ENCODE peak calls at places on chromosomes 4 and X, in five cellular contexts. One of them, this sample, is unnamed.
A peak's percentile ranks its signal among the peaks of the same experiment; 100 is the strongest.

GRCh38 chrX:149152941-149153340 is 352.2 kb downstream of the IDS start:
- DNase-seq in dorsolateral prefrontal cortex: no peak
- DNase-seq in fibroblast of pulmonary artery: peak; percentile 35
- DNase-seq in ascending aorta: no peak
- DNase-seq in AG10803: no peak
- DNase-seq in this sample: no peak

GRCh38 chr4:54224960-54225670 is 4.0 kb upstream of the PDGFRA start:
- DNase-seq in ascending aorta: no peak
- DNase-seq in dorsolateral prefrontal cortex: no peak
- DNase-seq in fibroblast of pulmonary artery: no peak
- DNase-seq in AG10803: no peak
- DNase-seq in this sample: no peak

GRCh38 chr4:16684083-16684482 is 214.4 kb downstream of the LDB2 start:
- DNase-seq in dorsolateral prefrontal cortex: no peak
- DNase-seq in ascending aorta: no peak
- DNase-seq in AG10803: peak; percentile 60
- DNase-seq in fibroblast of pulmonary artery: peak; percentile 95
- DNase-seq in this sample: peak; percentile 89

GRCh38 chr4:128709268-128709667 is 100.2 kb upstream of the JADE1 start:
- DNase-seq in ascending aorta: no peak
- DNase-seq in dorsolateral prefrontal cortex: no peak
- DNase-seq in AG10803: no peak
- DNase-seq in fibroblast of pulmonary artery: no peak
- DNase-seq in this sample: no peak

GRCh38 chr4:8290701-8290970 is 21.1 kb downstream of the HTRA3 start:
- DNase-seq in dorsolateral prefrontal cortex: no peak
- DNase-seq in fibroblast of pulmonary artery: no peak
- DNase-seq in AG10803: no peak
- DNase-seq in ascending aorta: peak; percentile 45
- DNase-seq in this sample: no peak

GRCh38 chr4:73589887-73590801 is 30.1 kb downstream of the RASSF6 start:
- DNase-seq in AG10803: no peak
- DNase-seq in ascending aorta: no peak
- DNase-seq in fibroblast of pulmonary artery: peak; percentile 27
- DNase-seq in dorsolateral prefrontal cortex: no peak
- DNase-seq in this sample: peak; percentile 22

GRCh38 chrX:38664285-38664684 is 102.9 kb downstream of the TSPAN7 start:
- DNase-seq in dorsolateral prefrontal cortex: no peak
- DNase-seq in fibroblast of pulmonary artery: peak; percentile 52
- DNase-seq in AG10803: peak; percentile 36
- DNase-seq in ascending aorta: no peak
- DNase-seq in this sample: peak; percentile 40

GRCh38 chr4:144906181-144906895 is 191.7 kb downstream of the ANAPC10 start:
- DNase-seq in ascending aorta: no peak
- DNase-seq in AG10803: no peak
- DNase-seq in dorsolateral prefrontal cortex: no peak
- DNase-seq in fibroblast of pulmonary artery: peak; percentile 75
- DNase-seq in this sample: peak; percentile 42

GRCh38 chr4:130026185-130026584 is 930.2 kb downstream of the C4orf33 start:
- DNase-seq in fibroblast of pulmonary artery: no peak
- DNase-seq in ascending aorta: no peak
- DNase-seq in AG10803: no peak
- DNase-seq in dorsolateral prefrontal cortex: no peak
- DNase-seq in this sample: no peak

GRCh38 chr4:80125252-80126177 is 52.5 kb upstream of the ANTXR2 start:
- DNase-seq in ascending aorta: no peak
- DNase-seq in dorsolateral prefrontal cortex: no peak
- DNase-seq in fibroblast of pulmonary artery: peak; percentile 55
- DNase-seq in AG10803: peak; percentile 49
- DNase-seq in this sample: peak; percentile 38

GRCh38 chrX:116961872-116962582 is 499.3 kb upstream of the CT83 start:
- DNase-seq in dorsolateral prefrontal cortex: no peak
- DNase-seq in AG10803: peak; percentile 31
- DNase-seq in ascending aorta: no peak
- DNase-seq in fibroblast of pulmonary artery: no peak
- DNase-seq in this sample: peak; percentile 0

GRCh38 chrX:30904632-30905031 is 15.6 kb upstream of the TAB3 start:
- DNase-seq in ascending aorta: no peak
- DNase-seq in AG10803: no peak
- DNase-seq in dorsolateral prefrontal cortex: no peak
- DNase-seq in fibroblast of pulmonary artery: no peak
- DNase-seq in this sample: no peak

GRCh38 chrX:10050481-10050880 is 83.3 kb downstream of the CLDN34 start:
- DNase-seq in dorsolateral prefrontal cortex: no peak
- DNase-seq in fibroblast of pulmonary artery: peak; percentile 46
- DNase-seq in ascending aorta: no peak
- DNase-seq in AG10803: no peak
- DNase-seq in this sample: no peak

GRCh38 chr4:92021203-92021602 is 282.6 kb upstream of the GRID2 start:
- DNase-seq in dorsolateral prefrontal cortex: no peak
- DNase-seq in ascending aorta: no peak
- DNase-seq in fibroblast of pulmonary artery: no peak
- DNase-seq in AG10803: no peak
- DNase-seq in this sample: no peak

GRCh38 chr4:84451546-84451945 is 47.5 kb downstream of the NKX6-1 start:
- DNase-seq in dorsolateral prefrontal cortex: no peak
- DNase-seq in AG10803: peak; percentile 7
- DNase-seq in ascending aorta: no peak
- DNase-seq in fibroblast of pulmonary artery: peak; percentile 12
- DNase-seq in this sample: peak; percentile 2

GRCh38 chr4:43133566-43133965 is 241.1 kb downstream of the GRXCR1 start:
- DNase-seq in fibroblast of pulmonary artery: no peak
- DNase-seq in AG10803: no peak
- DNase-seq in dorsolateral prefrontal cortex: no peak
- DNase-seq in ascending aorta: no peak
- DNase-seq in this sample: no peak

GRCh38 chr4:148007303-148007702 is 275.4 kb downstream of the ARHGAP10 start:
- DNase-seq in AG10803: peak; percentile 97
- DNase-seq in ascending aorta: no peak
- DNase-seq in fibroblast of pulmonary artery: peak; percentile 97
- DNase-seq in dorsolateral prefrontal cortex: no peak
- DNase-seq in this sample: peak; percentile 99

GRCh38 chr4:88573995-88574394 is 18.3 kb upstream of the HERC3 start:
- DNase-seq in AG10803: no peak
- DNase-seq in dorsolateral prefrontal cortex: no peak
- DNase-seq in ascending aorta: no peak
- DNase-seq in fibroblast of pulmonary artery: peak; percentile 31
- DNase-seq in this sample: peak; percentile 35

GRCh38 chrX:45011131-45011530 is 138.1 kb downstream of the KDM6A start:
- DNase-seq in dorsolateral prefrontal cortex: no peak
- DNase-seq in ascending aorta: no peak
- DNase-seq in fibroblast of pulmonary artery: peak; percentile 30
- DNase-seq in AG10803: peak; percentile 38
- DNase-seq in this sample: no peak

GRCh38 chrX:154032653-154033052 is 13.0 kb upstream of the IRAK1 start:
- DNase-seq in fibroblast of pulmonary artery: no peak
- DNase-seq in ascending aorta: no peak
- DNase-seq in dorsolateral prefrontal cortex: no peak
- DNase-seq in AG10803: no peak
- DNase-seq in this sample: no peak

GRCh38 chrX:34562006-34562405 is 95.1 kb downstream of the TMEM47 start:
- DNase-seq in ascending aorta: no peak
- DNase-seq in AG10803: no peak
- DNase-seq in fibroblast of pulmonary artery: peak; percentile 3
- DNase-seq in dorsolateral prefrontal cortex: no peak
- DNase-seq in this sample: no peak

GRCh38 chr4:128597515-128597914 is 212.0 kb upstream of the JADE1 start:
- DNase-seq in ascending aorta: no peak
- DNase-seq in fibroblast of pulmonary artery: no peak
- DNase-seq in AG10803: no peak
- DNase-seq in dorsolateral prefrontal cortex: no peak
- DNase-seq in this sample: no peak

GRCh38 chr4:64266263-64266662 is 143.0 kb downstream of the TECRL start:
- DNase-seq in AG10803: no peak
- DNase-seq in dorsolateral prefrontal cortex: no peak
- DNase-seq in fibroblast of pulmonary artery: no peak
- DNase-seq in ascending aorta: no peak
- DNase-seq in this sample: no peak

GRCh38 chr4:64272432-64272831 is 136.8 kb downstream of the TECRL start:
- DNase-seq in dorsolateral prefrontal cortex: no peak
- DNase-seq in AG10803: no peak
- DNase-seq in ascending aorta: no peak
- DNase-seq in fibroblast of pulmonary artery: no peak
- DNase-seq in this sample: no peak

GRCh38 chr4:64271601-64272081 is 137.6 kb downstream of the TECRL start:
- DNase-seq in fibroblast of pulmonary artery: no peak
- DNase-seq in AG10803: no peak
- DNase-seq in ascending aorta: no peak
- DNase-seq in dorsolateral prefrontal cortex: no peak
- DNase-seq in this sample: no peak
- H3K4me3 ChIP-seq in fibroblast of pulmonary artery: no peak overlapping the region
- H3K4me3 ChIP-seq in AG10803: no peak overlapping the region
- H3K4me3 ChIP-seq in ascending aorta: no peak overlapping the region
- H3K4me3 ChIP-seq in dorsolateral prefrontal cortex: no peak overlapping the region
- H3K4me3 ChIP-seq in this sample: no peak overlapping the region

GRCh38 chr4:56861365-56861764 is 39.9 kb upstream of the SPINK2 start:
- DNase-seq in fibroblast of pulmonary artery: peak; percentile 18
- DNase-seq in ascending aorta: no peak
- DNase-seq in dorsolateral prefrontal cortex: no peak
- DNase-seq in AG10803: no peak
- DNase-seq in this sample: no peak

GRCh38 chr4:56859841-56860240 is 38.3 kb upstream of the SPINK2 start:
- DNase-seq in dorsolateral prefrontal cortex: no peak
- DNase-seq in AG10803: no peak
- DNase-seq in fibroblast of pulmonary artery: no peak
- DNase-seq in ascending aorta: no peak
- DNase-seq in this sample: no peak

GRCh38 chr4:56860781-56861180 is 39.3 kb upstream of the SPINK2 start:
- DNase-seq in ascending aorta: no peak
- DNase-seq in dorsolateral prefrontal cortex: no peak
- DNase-seq in AG10803: no peak
- DNase-seq in fibroblast of pulmonary artery: no peak
- DNase-seq in this sample: no peak

GRCh38 chr4:56858302-56858644 is 36.8 kb upstream of the SPINK2 start:
- DNase-seq in ascending aorta: no peak
- DNase-seq in AG10803: no peak
- DNase-seq in dorsolateral prefrontal cortex: no peak
- DNase-seq in fibroblast of pulmonary artery: no peak
- DNase-seq in this sample: no peak

DNA sequence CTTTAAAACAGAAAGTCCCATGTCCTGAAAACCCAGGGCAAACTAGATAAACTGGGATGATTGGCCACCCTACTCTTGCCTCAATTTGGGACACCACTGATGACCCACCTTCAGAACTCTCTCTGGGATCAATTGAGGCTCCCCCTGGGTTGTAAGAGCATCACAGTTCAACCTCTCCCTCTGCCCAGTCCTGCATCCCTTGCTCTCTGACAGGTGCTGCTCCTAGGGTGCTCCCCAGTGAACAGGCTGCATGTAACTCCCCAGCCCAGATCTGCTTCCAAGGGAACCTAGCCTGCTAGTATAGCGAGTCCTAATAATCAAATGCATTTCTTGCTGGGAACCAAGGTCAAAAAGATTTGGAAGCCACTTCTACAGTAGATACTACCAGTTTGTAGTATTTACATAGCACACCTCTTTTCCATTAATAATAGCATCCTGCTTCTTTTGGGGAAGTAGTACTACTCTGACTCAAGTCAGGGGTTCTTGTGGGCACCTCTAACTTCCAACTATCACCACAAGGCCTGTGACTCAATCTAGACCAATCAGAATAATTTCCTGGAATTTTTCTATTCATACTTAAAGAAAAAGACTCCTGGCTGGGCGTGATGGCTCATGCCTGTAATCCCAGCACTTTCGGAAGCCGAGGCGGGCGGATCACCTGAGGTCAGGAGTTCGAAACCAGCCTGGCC is 42.1 kb upstream of the SPINK2 start:
- DNase-seq in fibroblast of pulmonary artery: no peak
- DNase-seq in AG10803: no peak
- DNase-seq in ascending aorta: no peak
- DNase-seq in dorsolateral prefrontal cortex: no peak
- DNase-seq in this sample: no peak
- H3K4me3 ChIP-seq in fibroblast of pulmonary artery: no peak overlapping the region
- H3K4me3 ChIP-seq in AG10803: no peak overlapping the region
- H3K4me3 ChIP-seq in ascending aorta: no peak overlapping the region
- H3K4me3 ChIP-seq in dorsolateral prefrontal cortex: no peak overlapping the region
- H3K4me3 ChIP-seq in this sample: no peak overlapping the region

DNA sequence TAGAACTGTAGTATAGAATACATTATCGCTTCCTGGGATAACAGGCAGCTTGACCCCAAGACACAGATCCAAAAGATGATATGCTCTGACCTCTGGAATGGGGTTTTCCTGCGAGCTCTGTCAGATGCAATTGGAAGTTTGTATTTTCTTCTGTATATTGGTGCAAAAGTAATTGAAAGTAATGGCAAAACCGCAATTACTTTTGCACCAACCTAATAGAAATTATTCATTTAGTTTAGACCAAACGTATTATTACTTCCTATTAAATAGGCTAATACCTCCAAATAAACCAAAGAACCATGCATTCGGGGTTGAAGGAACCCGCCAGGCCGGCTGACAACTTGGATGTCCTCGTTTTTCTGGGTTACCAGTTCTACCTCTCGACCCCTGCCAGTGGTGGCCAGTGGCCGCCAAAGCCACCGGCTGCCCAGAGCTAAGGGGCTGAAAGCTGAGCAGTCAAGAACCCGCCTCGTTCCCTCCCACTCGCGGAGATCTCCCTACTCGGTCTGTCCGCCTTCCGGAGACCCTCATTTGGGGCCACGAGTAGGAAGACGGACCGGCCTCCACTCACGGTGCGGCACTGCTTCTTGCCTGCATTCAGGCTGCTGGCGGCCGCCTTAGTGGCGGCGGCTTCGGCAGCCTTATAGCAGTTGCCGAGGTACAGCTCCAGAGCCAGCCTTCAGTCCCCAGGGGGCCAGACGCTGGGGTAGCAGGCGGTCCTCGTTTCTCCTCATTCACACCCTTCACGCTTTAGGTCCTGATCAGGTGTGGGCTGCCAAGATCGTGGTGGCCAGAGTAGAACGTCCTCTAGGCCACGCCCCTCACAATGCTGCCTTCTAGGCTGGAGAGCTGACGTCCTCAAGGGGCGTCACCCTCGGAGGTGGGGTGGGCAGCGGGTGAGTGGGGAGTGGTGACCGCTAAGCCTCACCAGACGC is 121.9 kb downstream of the RBMX2 start:
- DNase-seq in dorsolateral prefrontal cortex: peak; percentile 53
- DNase-seq in AG10803: no peak
- DNase-seq in fibroblast of pulmonary artery: peak; percentile 2
- DNase-seq in ascending aorta: no peak
- DNase-seq in this sample: peak; percentile 7
- H3K4me3 ChIP-seq in dorsolateral prefrontal cortex: peak overlapping the region; percentile 48
- H3K4me3 ChIP-seq in AG10803: peak overlapping the region; percentile 55
- H3K4me3 ChIP-seq in fibroblast of pulmonary artery: peak overlapping the region; percentile 41
- H3K4me3 ChIP-seq in ascending aorta: peak overlapping the region; percentile 62
- H3K4me3 ChIP-seq in this sample: peak overlapping the region; percentile 50

GRCh38 chr4:151012376-151012775 is 2.7 kb downstream of the LRBA start:
- DNase-seq in AG10803: no peak
- DNase-seq in fibroblast of pulmonary artery: no peak
- DNase-seq in ascending aorta: no peak
- DNase-seq in dorsolateral prefrontal cortex: no peak
- DNase-seq in this sample: no peak

GRCh38 chr4:151014521-151015457 is at the start of gene LRBA:
- DNase-seq in dorsolateral prefrontal cortex: peak; percentile 42
- DNase-seq in AG10803: peak; percentile 6
- DNase-seq in ascending aorta: peak; percentile 82
- DNase-seq in fibroblast of pulmonary artery: peak; percentile 42
- DNase-seq in this sample: peak; percentile 32

GRCh38 chr4:151013944-151014343 is 1.1 kb downstream of the LRBA start:
- DNase-seq in dorsolateral prefrontal cortex: no peak
- DNase-seq in ascending aorta: no peak
- DNase-seq in fibroblast of pulmonary artery: no peak
- DNase-seq in AG10803: no peak
- DNase-seq in this sample: no peak

GRCh38 chr4:151013491-151013890 is 1.6 kb downstream of the LRBA start:
- DNase-seq in fibroblast of pulmonary artery: no peak
- DNase-seq in AG10803: no peak
- DNase-seq in ascending aorta: no peak
- DNase-seq in dorsolateral prefrontal cortex: no peak
- DNase-seq in this sample: no peak

GRCh38 chr4:151012836-151013235 is 2.2 kb downstream of the LRBA start:
- DNase-seq in AG10803: no peak
- DNase-seq in dorsolateral prefrontal cortex: no peak
- DNase-seq in ascending aorta: no peak
- DNase-seq in fibroblast of pulmonary artery: no peak
- DNase-seq in this sample: no peak
- H3K4me3 ChIP-seq in AG10803: no peak overlapping the region
- H3K4me3 ChIP-seq in dorsolateral prefrontal cortex: no peak overlapping the region
- H3K4me3 ChIP-seq in ascending aorta: no peak overlapping the region
- H3K4me3 ChIP-seq in fibroblast of pulmonary artery: no peak overlapping the region
- H3K4me3 ChIP-seq in this sample: no peak overlapping the region

This sample was measured in fibroblast of villous mesenchyme.